ENCODE peak calls at places on chromosomes 3 and 15, in eight cellular contexts. S is neural crest cell, A is MCF 10A, G is right atrium auricular region, R is RWPE1, T is HCT116, Z is neural progenitor cell, E is colonic mucosa. P is an unnamed sample.
A peak's percentile ranks its signal among the peaks of the same experiment; 100 is the strongest.

GRCh38 chr3:52246728-52247454 is 1.3 kb downstream of the PPM1M start:
- DNase-seq in S (no peak), Z (no peak), A (no peak), E (no peak), T (no peak), G (no peak), R (no peak), P (no peak)

GRCh38 chr3:98646680-98647079 is 53.3 kb upstream of the CPOX start:
- DNase-seq in T (no peak), S (no peak), Z (no peak), R (no peak), A (no peak), E (no peak), G (no peak), P (no peak)

GRCh38 chr3:53027254-53027844 is 18.5 kb downstream of the SFMBT1 start:
- DNase-seq in E (no peak), G (no peak), T (no peak), Z (no peak), R (no peak), S (no peak), A (no peak), P (no peak)

GRCh38 chr3:138328341-138328740 is 1.3 kb downstream of the NME9 start:
- DNase-seq in R (no peak), T (no peak), G (no peak), S (no peak), A (no peak), E (no peak), Z (peak; percentile 33), P (no peak)

GRCh38 chr15:72168131-72168825 is 29.3 kb downstream of the GRAMD2A start:
- DNase-seq in Z (no peak), T (no peak), R (peak; percentile 67), E (no peak), G (no peak), S (no peak), A (peak; percentile 54), P (peak; percentile 77)

GRCh38 chr3:111589303-111590095 is 5.6 kb downstream of the ZBED2 start:
- DNase-seq in G (no peak), A (no peak), R (no peak), E (no peak), T (no peak), S (no peak), Z (no peak), P (peak; percentile 83)

GRCh38 chr15:50250789-50251394 is 14.6 kb downstream of the HDC start:
- DNase-seq in E (no peak), G (no peak), Z (no peak), S (no peak), T (no peak), R (no peak), A (no peak), P (no peak)

GRCh38 chr3:179038216-179038898 is 33.3 kb downstream of the ZMAT3 start:
- DNase-seq in T (no peak), R (no peak), Z (no peak), A (no peak), E (no peak), S (no peak), G (no peak), P (no peak)

GRCh38 chr3:110583373-110583935 is 488.2 kb upstream of the NECTIN3 start:
- DNase-seq in A (no peak), R (no peak), G (no peak), E (no peak), Z (peak; percentile 48), T (peak; percentile 78), S (no peak), P (peak; percentile 64)

GRCh38 chr15:70099966-70100494 is 2.3 kb upstream of the TLE3 start:
- DNase-seq in S (no peak), R (no peak), Z (peak; percentile 71), A (no peak), E (no peak), T (peak; percentile 13), G (no peak), P (no peak)

GRCh38 chr3:110391045-110391444 is 680.6 kb upstream of the NECTIN3 start:
- DNase-seq in R (no peak), G (no peak), E (no peak), A (no peak), T (no peak), S (no peak), Z (no peak), P (no peak)

GRCh38 chr3:112651516-112651915 is 10.6 kb upstream of the CCDC80 start:
- DNase-seq in Z (no peak), G (no peak), R (no peak), S (no peak), E (no peak), A (no peak), T (no peak), P (no peak)

GRCh38 chr15:31300981-31301686 is 25.5 kb upstream of the KLF13 start:
- DNase-seq in G (peak; percentile 57), R (no peak), E (no peak), Z (no peak), T (no peak), S (no peak), A (no peak), P (no peak)

GRCh38 chr3:124784686-124785382 is 54.6 kb downstream of the UMPS start:
- DNase-seq in R (no peak), G (no peak), Z (no peak), E (no peak), T (no peak), S (no peak), A (no peak), P (no peak)

GRCh38 chr15:99095626-99096025 is 9.3 kb upstream of the SYNM start:
- DNase-seq in E (no peak), Z (peak; percentile 70), S (no peak), T (no peak), A (no peak), G (no peak), R (no peak), P (no peak)

GRCh38 chr15:93235926-93236781 is 147.1 kb upstream of the RGMA start:
- DNase-seq in S (no peak), Z (peak; percentile 68), A (no peak), T (no peak), R (no peak), E (peak; percentile 27), G (peak; percentile 72), P (no peak)

GRCh38 chr15:63630036-63630751 is 33.0 kb downstream of the FBXL22 start:
- DNase-seq in Z (no peak), T (no peak), E (no peak), A (no peak), R (no peak), G (no peak), S (no peak), P (no peak)

GRCh38 chr15:74964794-74965193 is 8.2 kb upstream of the RPP25 start:
- DNase-seq in G (no peak), A (peak; percentile 39), S (no peak), R (no peak), Z (no peak), E (no peak), T (no peak), P (peak; percentile 63)

GRCh38 chr3:145243875-145244274 is 917.1 kb downstream of the PLOD2 start:
- DNase-seq in G (no peak), R (no peak), A (peak; percentile 6), Z (no peak), E (no peak), T (no peak), S (no peak), P (no peak)

GRCh38 chr15:48965972-48966371 is 2.3 kb upstream of the SHC4 start:
- DNase-seq in E (no peak), T (peak; percentile 23), S (no peak), A (peak; percentile 85), G (no peak), Z (no peak), R (peak; percentile 42), P (peak; percentile 80)

GRCh38 chr3:34056181-34056910 is 257.9 kb downstream of the PDCD6IP start:
- DNase-seq in R (no peak), S (no peak), Z (no peak), E (no peak), T (no peak), G (no peak), A (no peak), P (no peak)

GRCh38 chr15:45268135-45268534 is 16.1 kb downstream of the SLC28A2 start:
- DNase-seq in S (no peak), R (no peak), G (no peak), Z (no peak), T (no peak), A (peak; percentile 13), E (peak; percentile 61), P (peak; percentile 17)

GRCh38 chr3:41583014-41583413 is 378.9 kb downstream of the ULK4 start:
- DNase-seq in T (no peak), S (no peak), G (no peak), E (no peak), A (no peak), R (no peak), Z (no peak), P (no peak)

GRCh38 chr3:88641033-88641604 is 466.3 kb upstream of the EPHA3 start:
- DNase-seq in A (no peak), R (no peak), G (no peak), T (no peak), E (no peak), Z (no peak), S (no peak), P (no peak)
- TF ChIP-seq CTCF in A (no peak), R (no peak), G (no peak), T (no peak), E (no peak), Z (peak; percentile 12), S (no peak), P (peak; percentile 1)

GRCh38 chr3:2166552-2166951 is 67.9 kb downstream of the CNTN4 start:
- DNase-seq in A (peak; percentile 13), E (no peak), R (no peak), T (no peak), G (no peak), Z (peak; percentile 36), S (no peak), P (peak; percentile 18)
- TF ChIP-seq CTCF in A (no peak), E (no peak), R (no peak), T (no peak), G (no peak), Z (peak; percentile 59), S (peak; percentile 53), P (no peak)

GRCh38 chr3:14925729-14926591 is 21.4 kb upstream of the NR2C2 start:
- DNase-seq in T (peak; percentile 66), G (no peak), R (peak; percentile 38), Z (peak; percentile 80), A (peak; percentile 70), E (peak; percentile 54), S (peak; percentile 38), P (peak; percentile 67)
- TF ChIP-seq CTCF in T (peak; percentile 74), G (peak; percentile 83), R (peak; percentile 82), Z (peak; percentile 83), A (peak; percentile 85), E (peak; percentile 67), S (peak; percentile 84), P (peak; percentile 86)

GRCh38 chr3:130379274-130379673 is 33.8 kb downstream of the COL6A5 start:
- DNase-seq in E (no peak), Z (no peak), S (no peak), R (no peak), T (no peak), G (no peak), A (no peak), P (peak; percentile 28)

GRCh38 chr3:130384547-130384946 is 39.1 kb downstream of the COL6A5 start:
- DNase-seq in T (no peak), G (no peak), E (no peak), S (no peak), Z (no peak), R (no peak), A (no peak), P (no peak)

GRCh38 chr3:130380398-130380797 is 34.9 kb downstream of the COL6A5 start:
- DNase-seq in T (no peak), Z (no peak), S (no peak), A (no peak), E (no peak), R (no peak), G (no peak), P (no peak)

GRCh38 chr3:130386604-130387263 is 41.3 kb downstream of the COL6A5 start:
- DNase-seq in S (no peak), E (no peak), G (no peak), T (no peak), R (peak; percentile 29), A (peak; percentile 48), Z (no peak), P (peak; percentile 81)

GRCh38 chr3:130383424-130383823 is 38.0 kb downstream of the COL6A5 start:
- DNase-seq in Z (no peak), E (no peak), G (no peak), R (no peak), T (no peak), A (no peak), S (no peak), P (no peak)
- TF ChIP-seq CTCF in Z (no peak), E (no peak), G (no peak), R (no peak), T (no peak), A (no peak), S (no peak), P (no peak)